ENCODE peak calls at places on chromosome 5, in four cellular contexts. G, I, S and D are unnamed samples.

GRCh38 chr5:57277085-57277484 is 103.2 kb downstream of the GPBP1 start:
- DNase-seq in S (no peak), I (no peak), G (no peak), D (no peak)

GRCh38 chr5:139764250-139764791 is 31.3 kb upstream of the PSD2 start:
- DNase-seq in I (peak; percentile 68), S (no peak), G (no peak), D (no peak)

GRCh38 chr5:128701301-128701700 is 163.3 kb upstream of the FBN2 start:
- DNase-seq in G (no peak), S (no peak), I (no peak), D (no peak)

GRCh38 chr5:111063709-111064322 is 7.7 kb upstream of the TSLP start:
- DNase-seq in G (peak; percentile 60), I (no peak), S (no peak), D (no peak)

GRCh38 chr5:108747111-108748009 is at the start of gene FER:
- DNase-seq in I (peak; percentile 18), G (peak; percentile 94), S (peak; percentile 61), D (no peak)

GRCh38 chr5:83184534-83184933 is 107.2 kb downstream of the XRCC4 start:
- DNase-seq in S (no peak), G (no peak), I (no peak), D (no peak)

GRCh38 chr5:80745490-80745889 is 90.7 kb upstream of the DHFR start:
- DNase-seq in S (no peak), I (no peak), G (peak; percentile 73), D (no peak)

GRCh38 chr5:132411382-132411925 is 41.9 kb downstream of the SLC22A5 start:
- DNase-seq in I (no peak), G (no peak), S (peak; percentile 69), D (no peak)

GRCh38 chr5:171707441-171707790 is 78.2 kb upstream of the SMIM23 start:
- DNase-seq in S (no peak), I (no peak), G (no peak), D (no peak)

GRCh38 chr5:112548246-112548982 is 129.3 kb upstream of the EPB41L4A start:
- DNase-seq in I (no peak), G (peak; percentile 39), S (peak; percentile 25), D (no peak)

GRCh38 chr5:61186634-61187033 is 24.4 kb upstream of the SMIM15 start:
- DNase-seq in G (no peak), I (no peak), S (no peak), D (no peak)

GRCh38 chr5:50292735-50293394 is 148.2 kb downstream of the EMB start:
- DNase-seq in S (no peak), G (no peak), I (no peak), D (no peak)

GRCh38 chr5:43602456-43602817 is 543 bp upstream of the NNT start:
- DNase-seq in S (peak; percentile 44), I (no peak), G (peak; percentile 47), D (no peak)
- H3K27ac ChIP-seq in S (peak overlapping the region; percentile 85), I (peak overlapping the region; percentile 86), G (peak overlapping the region; percentile 58), D (peak overlapping the region; percentile 68)

DNA sequence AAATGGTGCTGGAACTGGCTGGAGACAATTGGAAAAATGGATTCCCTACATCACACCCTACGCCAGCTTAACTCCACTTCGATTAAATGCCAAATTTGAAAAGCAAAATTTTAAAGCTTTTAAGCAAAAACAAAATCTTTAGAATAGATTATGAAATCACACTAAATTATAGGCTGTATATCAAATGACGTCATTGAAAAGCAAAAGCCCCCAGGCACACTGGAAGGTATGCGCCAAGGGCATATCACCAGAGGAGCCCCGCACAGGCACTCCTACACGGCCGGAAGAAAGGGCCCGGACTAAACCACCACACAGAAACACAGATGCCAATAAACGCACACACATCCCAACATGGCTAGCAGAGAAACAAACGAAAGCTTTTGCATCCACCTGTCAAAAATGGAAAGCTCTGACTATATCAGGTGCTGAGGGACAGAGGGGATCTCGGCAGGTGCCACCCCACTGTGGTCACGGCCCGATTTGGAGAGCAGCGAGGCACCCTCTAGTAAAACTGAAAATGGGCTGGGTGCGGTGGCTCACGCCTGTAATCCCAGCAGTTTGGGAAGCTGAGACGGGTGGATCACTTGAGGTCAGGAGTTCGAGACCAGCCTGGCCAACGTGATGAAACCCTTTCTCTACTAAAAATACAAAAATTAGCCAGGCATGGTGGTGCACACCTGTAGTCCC is 17.0 kb upstream of the MXD3 start:
- DNase-seq in S (no peak), I (no peak), G (no peak), D (no peak)
- H3K27ac ChIP-seq in S (no peak overlapping the region), I (no peak overlapping the region), G (peak overlapping the region; percentile 63), D (no peak overlapping the region)

DNA sequence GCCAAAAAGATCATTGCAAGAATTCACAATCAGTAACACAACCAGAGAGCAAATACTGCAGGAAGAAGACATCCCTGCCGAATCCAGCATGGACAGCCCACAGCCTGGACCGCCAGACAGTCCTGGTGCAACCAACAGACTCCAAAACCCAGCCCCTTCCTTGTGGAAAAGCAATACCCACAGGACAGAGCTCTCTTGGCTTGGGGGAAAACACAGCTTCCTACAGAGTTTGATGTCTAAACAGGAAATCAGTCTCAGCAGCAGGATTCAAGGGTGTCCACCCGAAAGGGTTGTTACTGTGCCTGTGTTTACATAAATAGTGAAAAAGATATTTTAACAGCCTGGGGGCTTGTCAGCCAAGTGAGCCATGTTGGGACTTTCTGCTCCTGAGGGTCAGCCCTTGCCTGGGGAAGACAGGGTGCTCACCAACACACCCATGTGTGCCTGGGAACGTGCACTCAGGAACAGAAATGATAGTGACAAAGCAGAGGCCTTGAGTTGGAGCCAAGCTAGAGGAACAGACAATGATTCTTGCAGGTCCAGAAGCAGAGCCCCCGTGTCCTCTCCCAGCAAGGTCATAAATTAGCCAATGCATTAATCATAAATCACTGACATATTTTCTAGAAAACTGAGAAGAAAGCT is 106.1 kb downstream of the SEMA5A start:
- DNase-seq in G (no peak), I (no peak), S (no peak), D (no peak)
- H3K27ac ChIP-seq in G (peak overlapping the region; percentile 15), I (no peak overlapping the region), S (no peak overlapping the region), D (no peak overlapping the region)

GRCh38 chr5:102845041-102845440 is 89.9 kb downstream of the PAM start:
- DNase-seq in S (no peak), G (no peak), I (no peak), D (no peak)

DNA sequence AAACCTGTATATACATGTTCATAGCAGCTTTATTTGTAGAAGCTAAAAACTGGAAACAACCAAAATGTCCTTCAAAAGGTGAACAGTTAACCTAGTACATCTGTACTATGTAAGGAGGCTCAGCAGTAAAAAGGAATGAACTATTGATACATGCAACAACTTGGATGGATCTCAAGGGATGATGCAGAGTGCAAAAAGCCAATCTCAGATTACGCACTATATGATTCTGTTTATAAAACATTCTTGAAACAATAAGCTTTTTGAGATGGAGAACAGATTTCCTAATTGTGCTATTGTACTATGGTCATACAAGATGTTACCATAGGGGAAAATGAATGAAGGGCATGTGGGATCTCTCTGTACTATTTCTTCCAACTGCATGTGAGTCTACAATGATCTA is 88.9 kb downstream of the PAM start:
- DNase-seq in S (no peak), G (no peak), I (no peak), D (no peak)
- H3K27ac ChIP-seq in S (no peak overlapping the region), G (no peak overlapping the region), I (no peak overlapping the region), D (no peak overlapping the region)

GRCh38 chr5:169979871-169980270 is 424 bp downstream of the INSYN2B start:
- DNase-seq in G (no peak), S (no peak), I (no peak), D (no peak)
- H3K27ac ChIP-seq in G (peak overlapping the region; percentile 93), S (no peak overlapping the region), I (no peak overlapping the region), D (peak overlapping the region; percentile 68)

GRCh38 chr5:78503958-78504357 is 143.5 kb downstream of the SCAMP1 start:
- DNase-seq in S (no peak), I (no peak), G (no peak), D (no peak)
- H3K27ac ChIP-seq in S (no peak overlapping the region), I (peak overlapping the region; percentile 78), G (peak overlapping the region; percentile 96), D (no peak overlapping the region)

GRCh38 chr5:17221843-17222614 is 4.6 kb downstream of the BASP1 start:
- DNase-seq in S (peak; percentile 39), I (no peak), G (peak; percentile 9), D (no peak)
- H3K27ac ChIP-seq in S (no peak overlapping the region), I (no peak overlapping the region), G (no peak overlapping the region), D (no peak overlapping the region)

GRCh38 chr5:177330991-177331837 is 19.5 kb upstream of the MXD3 start:
- DNase-seq in I (no peak), G (no peak), S (no peak), D (no peak)
- H3K27ac ChIP-seq in I (no peak overlapping the region), G (no peak overlapping the region), S (no peak overlapping the region), D (no peak overlapping the region)

GRCh38 chr5:72363146-72363802 is 43.1 kb downstream of the PTCD2 start:
- DNase-seq in S (no peak), I (peak; percentile 50), G (peak; percentile 79), D (no peak)
- H3K27ac ChIP-seq in S (no peak overlapping the region), I (no peak overlapping the region), G (peak overlapping the region; percentile 91), D (no peak overlapping the region)

GRCh38 chr5:55966284-55966683 is 28.5 kb downstream of the IL6ST start:
- DNase-seq in G (peak; percentile 60), I (no peak), S (no peak), D (no peak)
- H3K27ac ChIP-seq in G (no peak overlapping the region), I (no peak overlapping the region), S (no peak overlapping the region), D (no peak overlapping the region)